ENCODE peak calls at places on chromosomes 1 and 21, in nine cellular contexts. One of them, this sample, is unnamed.
A peak's percentile ranks its signal among the peaks of the same experiment; 100 is the strongest.

GRCh38 chr1:41151846-41152245 is 90.3 kb downstream of the SCMH1 start:
- DNase-seq in HCT116: no peak
- DNase-seq in NCI-H2227 treated with DMSO at 0.1 percent for 48 hours: no peak
- DNase-seq in HTR-8/SVneo: no peak
- DNase-seq in stimulated activated CD8-positive, alpha-beta memory T cell treated with anti-CD3 and anti-CD28 coated beads, Interleukin-2, amount 100 ng/mL, for 48 hours: no peak
- DNase-seq in NCI-H1105: no peak
- DNase-seq in iPS DF 6.9: no peak
- DNase-seq in M059J: no peak
- DNase-seq in mucosa of gallbladder: no peak
- DNase-seq in this sample: no peak

GRCh38 chr1:88683516-88683847 is 591 bp upstream of the PKN2 start:
- DNase-seq in HCT116: no peak
- DNase-seq in NCI-H2227 treated with DMSO at 0.1 percent for 48 hours: peak; percentile 69
- DNase-seq in HTR-8/SVneo: peak; percentile 9
- DNase-seq in stimulated activated CD8-positive, alpha-beta memory T cell treated with anti-CD3 and anti-CD28 coated beads, Interleukin-2, amount 100 ng/mL, for 48 hours: no peak
- DNase-seq in NCI-H1105: peak; percentile 69
- DNase-seq in iPS DF 6.9: no peak
- DNase-seq in M059J: no peak
- DNase-seq in mucosa of gallbladder: peak; percentile 41
- DNase-seq in this sample: peak; percentile 81

GRCh38 chr1:239997515-239998311 is 94.0 kb upstream of the FMN2 start:
- DNase-seq in HCT116: no peak
- DNase-seq in NCI-H2227 treated with DMSO at 0.1 percent for 48 hours: no peak
- DNase-seq in HTR-8/SVneo: peak; percentile 39
- DNase-seq in stimulated activated CD8-positive, alpha-beta memory T cell treated with anti-CD3 and anti-CD28 coated beads, Interleukin-2, amount 100 ng/mL, for 48 hours: no peak
- DNase-seq in NCI-H1105: no peak
- DNase-seq in iPS DF 6.9: no peak
- DNase-seq in M059J: no peak
- DNase-seq in mucosa of gallbladder: no peak
- DNase-seq in this sample: no peak

GRCh38 chr1:74436078-74436477 is 76.3 kb downstream of the LRRC53 start:
- DNase-seq in HCT116: no peak
- DNase-seq in NCI-H2227 treated with DMSO at 0.1 percent for 48 hours: no peak
- DNase-seq in HTR-8/SVneo: no peak
- DNase-seq in stimulated activated CD8-positive, alpha-beta memory T cell treated with anti-CD3 and anti-CD28 coated beads, Interleukin-2, amount 100 ng/mL, for 48 hours: no peak
- DNase-seq in NCI-H1105: no peak
- DNase-seq in iPS DF 6.9: no peak
- DNase-seq in M059J: no peak
- DNase-seq in mucosa of gallbladder: no peak
- DNase-seq in this sample: no peak

GRCh38 chr1:240801445-240801844 is 189.5 kb upstream of the GREM2 start:
- DNase-seq in HCT116: no peak
- DNase-seq in NCI-H2227 treated with DMSO at 0.1 percent for 48 hours: no peak
- DNase-seq in HTR-8/SVneo: no peak
- DNase-seq in stimulated activated CD8-positive, alpha-beta memory T cell treated with anti-CD3 and anti-CD28 coated beads, Interleukin-2, amount 100 ng/mL, for 48 hours: no peak
- DNase-seq in NCI-H1105: no peak
- DNase-seq in iPS DF 6.9: no peak
- DNase-seq in M059J: peak; percentile 64
- DNase-seq in mucosa of gallbladder: no peak
- DNase-seq in this sample: no peak

GRCh38 chr21:18812308-18812707 is 408.7 kb upstream of the TMPRSS15 start:
- DNase-seq in HCT116: no peak
- DNase-seq in NCI-H2227 treated with DMSO at 0.1 percent for 48 hours: no peak
- DNase-seq in HTR-8/SVneo: no peak
- DNase-seq in stimulated activated CD8-positive, alpha-beta memory T cell treated with anti-CD3 and anti-CD28 coated beads, Interleukin-2, amount 100 ng/mL, for 48 hours: no peak
- DNase-seq in NCI-H1105: no peak
- DNase-seq in iPS DF 6.9: no peak
- DNase-seq in M059J: no peak
- DNase-seq in mucosa of gallbladder: no peak
- DNase-seq in this sample: no peak

GRCh38 chr1:55898191-55898590 is 681.2 kb downstream of the PLPP3 start:
- DNase-seq in HCT116: no peak
- DNase-seq in NCI-H2227 treated with DMSO at 0.1 percent for 48 hours: no peak
- DNase-seq in HTR-8/SVneo: peak; percentile 17
- DNase-seq in stimulated activated CD8-positive, alpha-beta memory T cell treated with anti-CD3 and anti-CD28 coated beads, Interleukin-2, amount 100 ng/mL, for 48 hours: no peak
- DNase-seq in NCI-H1105: no peak
- DNase-seq in iPS DF 6.9: no peak
- DNase-seq in M059J: peak; percentile 76
- DNase-seq in mucosa of gallbladder: no peak
- DNase-seq in this sample: no peak

GRCh38 chr21:38853421-38853919 is 47.7 kb downstream of the ETS2 start:
- DNase-seq in HCT116: peak; percentile 64
- DNase-seq in NCI-H2227 treated with DMSO at 0.1 percent for 48 hours: no peak
- DNase-seq in HTR-8/SVneo: peak; percentile 71
- DNase-seq in stimulated activated CD8-positive, alpha-beta memory T cell treated with anti-CD3 and anti-CD28 coated beads, Interleukin-2, amount 100 ng/mL, for 48 hours: no peak
- DNase-seq in NCI-H1105: no peak
- DNase-seq in iPS DF 6.9: no peak
- DNase-seq in M059J: peak; percentile 97
- DNase-seq in mucosa of gallbladder: no peak
- DNase-seq in this sample: no peak

GRCh38 chr21:41466024-41466820 is 40.2 kb downstream of the MX1 start:
- DNase-seq in HCT116: no peak
- DNase-seq in NCI-H2227 treated with DMSO at 0.1 percent for 48 hours: no peak
- DNase-seq in HTR-8/SVneo: no peak
- DNase-seq in stimulated activated CD8-positive, alpha-beta memory T cell treated with anti-CD3 and anti-CD28 coated beads, Interleukin-2, amount 100 ng/mL, for 48 hours: no peak
- DNase-seq in NCI-H1105: no peak
- DNase-seq in iPS DF 6.9: no peak
- DNase-seq in M059J: peak; percentile 76
- DNase-seq in mucosa of gallbladder: no peak
- DNase-seq in this sample: peak; percentile 39